ENCODE peak calls at places on chromosomes 4 and X, in five cellular contexts. O is stomach, F is A549, Y is lower lobe of right lung, B is brain microvascular endothelial cell. H is an unnamed sample.

GRCh38 chr4:117773067-117773946 is 261.0 kb upstream of the NDST3 start:
- DNase-seq in O (peak), F (no peak), Y (no peak), B (no peak), H (no peak)

GRCh38 chr4:62057060-62057459 is 856.9 kb downstream of the ADGRL3 start:
- DNase-seq in O (no peak), F (no peak), Y (no peak), B (no peak), H (no peak)

GRCh38 chrX:22950278-22951266 is 49.2 kb upstream of the DDX53 start:
- DNase-seq in O (no peak), F (no peak), Y (no peak), B (peak), H (peak)

GRCh38 chrX:154734101-154734781 is 16.6 kb downstream of the GAB3 start:
- DNase-seq in O (no peak), F (no peak), Y (peak), B (peak), H (no peak)

GRCh38 chr4:85500110-85500867 is 25.3 kb downstream of the ARHGAP24 start:
- DNase-seq in O (no peak), F (no peak), Y (no peak), B (no peak), H (peak)

GRCh38 chr4:75621715-75622114 is 8.6 kb downstream of the CDKL2 start:
- DNase-seq in O (no peak), F (no peak), Y (no peak), B (no peak), H (no peak)

GRCh38 chrX:54427837-54428424 is 12.3 kb upstream of the TSR2 start:
- DNase-seq in O (no peak), F (no peak), Y (no peak), B (no peak), H (no peak)

GRCh38 chr4:8383451-8384160 is 56.9 kb downstream of the ACOX3 start:
- DNase-seq in O (no peak), F (no peak), Y (peak), B (peak), H (no peak)

GRCh38 chrX:149493567-149494562 is 11.2 kb downstream of the IDS start:
- DNase-seq in O (no peak), F (no peak), Y (no peak), B (no peak), H (no peak)

GRCh38 chrX:97238632-97239031 is 354.9 kb downstream of the RPA4 start:
- DNase-seq in O (no peak), F (peak), Y (no peak), B (peak), H (peak)

GRCh38 chr4:71187399-71188196 is 151.2 kb upstream of the SLC4A4 start:
- DNase-seq in O (peak), F (peak), Y (peak), B (no peak), H (no peak)

GRCh38 chr4:61923179-61923578 is 723.1 kb downstream of the ADGRL3 start:
- DNase-seq in O (no peak), F (no peak), Y (no peak), B (no peak), H (peak)

GRCh38 chr4:135418353-135418752 is 1216.8 kb upstream of the PABPC4L start:
- DNase-seq in O (no peak), F (no peak), Y (no peak), B (peak), H (peak)

GRCh38 chrX:17553451-17553850 is 178.5 kb downstream of the NHS start:
- DNase-seq in O (peak), F (no peak), Y (no peak), B (peak), H (peak)

GRCh38 chr4:13875160-13875559 is 247.6 kb upstream of the BOD1L1 start:
- DNase-seq in O (no peak), F (no peak), Y (no peak), B (no peak), H (no peak)

GRCh38 chr4:1871471-1872021 is 353 bp downstream of the NSD2 start:
- DNase-seq in O (no peak), F (no peak), Y (no peak), B (no peak), H (no peak)

GRCh38 chrX:147675819-147676218 is 235.9 kb upstream of the FMR1 start:
- DNase-seq in O (no peak), F (no peak), Y (no peak), B (no peak), H (no peak)

GRCh38 chrX:134172588-134173259 is 64.3 kb upstream of the CCDC160 start:
- DNase-seq in O (peak), F (peak), Y (peak), B (no peak), H (peak)

GRCh38 chr4:183906736-183907651 is 1.9 kb downstream of the STOX2 start:
- DNase-seq in O (no peak), F (no peak), Y (no peak), B (no peak), H (no peak)

GRCh38 chr4:89307446-89308160 is at the start of gene GPRIN3:
- DNase-seq in O (peak), F (no peak), Y (peak), B (peak), H (no peak)

GRCh38 chr4:153045111-153045982 is 109.2 kb downstream of the FHDC1 start:
- DNase-seq in O (no peak), F (no peak), Y (no peak), B (no peak), H (no peak)

GRCh38 chr4:77199701-77200100 is 42.7 kb downstream of the CCNG2 start:
- DNase-seq in O (no peak), F (no peak), Y (no peak), B (no peak), H (no peak)

GRCh38 chr4:109631709-109632108 is 71.5 kb downstream of the CASP6 start:
- DNase-seq in O (no peak), F (peak), Y (no peak), B (no peak), H (no peak)

GRCh38 chr4:95676190-95676589 is 127.4 kb upstream of the UNC5C start:
- DNase-seq in O (no peak), F (no peak), Y (no peak), B (no peak), H (no peak)

GRCh38 chr4:177308125-177308524 is 1.5 kb upstream of the NEIL3 start:
- DNase-seq in O (no peak), F (no peak), Y (no peak), B (peak), H (peak)

GRCh38 chr4:113355550-113356371 is 306.3 kb downstream of the ANK2 start:
- DNase-seq in O (no peak), F (no peak), Y (no peak), B (peak), H (peak)

GRCh38 chr4:22391548-22391947 is 124.3 kb downstream of the ADGRA3 start:
- DNase-seq in O (no peak), F (no peak), Y (no peak), B (no peak), H (no peak)

GRCh38 chrX:17769701-17770269 is 32.5 kb downstream of the SCML1 start:
- DNase-seq in O (no peak), F (no peak), Y (no peak), B (no peak), H (no peak)

GRCh38 chr4:141645611-141646340 is 9.4 kb downstream of the IL15 start:
- DNase-seq in O (no peak), F (no peak), Y (no peak), B (peak), H (no peak)

GRCh38 chr4:151952137-151952536 is 191.3 kb upstream of the GATB start:
- DNase-seq in O (no peak), F (no peak), Y (no peak), B (no peak), H (no peak)
- H3K27ac ChIP-seq in O (no peak), F (no peak), Y (no peak), B (no peak), H (no peak)

GRCh38 chrX:47643926-47644325 is 6.4 kb downstream of the ELK1 start:
- DNase-seq in O (no peak), F (no peak), Y (no peak), B (no peak), H (no peak)
- TF ChIP-seq CTCF in O (peak), F (peak), Y (peak), B (peak), H (no peak)

DNA sequence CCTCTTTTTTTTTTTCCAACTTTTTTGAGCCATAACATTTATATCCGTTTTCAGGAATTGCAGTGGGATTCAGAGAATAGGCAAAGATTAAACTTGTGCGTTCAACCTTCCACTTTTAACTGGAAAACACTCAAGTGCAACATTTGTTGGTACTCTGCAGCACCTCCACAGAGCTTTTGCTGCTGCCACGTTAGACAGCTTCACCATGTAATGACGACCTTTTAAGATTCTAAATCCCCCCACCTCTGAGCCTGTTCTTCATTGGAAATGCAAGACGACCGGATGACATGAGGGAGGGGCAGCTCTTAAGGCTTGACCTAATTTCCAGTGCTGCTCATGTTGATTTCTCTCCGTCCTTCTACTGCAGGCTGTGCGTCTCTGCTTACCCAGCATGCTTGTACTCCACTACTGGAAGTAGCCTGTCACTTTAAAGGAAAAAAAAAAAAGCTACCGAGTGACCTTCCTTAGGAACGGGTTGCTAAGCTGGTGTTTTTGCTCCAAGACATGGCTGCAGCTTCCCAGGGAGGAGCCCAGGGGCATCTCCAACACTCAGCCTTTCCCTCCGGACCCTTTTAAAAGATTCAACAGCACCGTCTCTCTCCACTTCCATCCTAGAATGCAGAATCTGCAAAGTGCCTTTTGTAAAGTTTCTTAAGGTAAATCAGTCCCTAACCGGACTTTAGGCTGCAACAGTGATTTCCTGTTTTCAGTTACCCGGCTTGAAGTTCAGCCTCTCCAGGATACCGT is at the start of gene CC2D2A:
- DNase-seq in O (no peak), F (peak), Y (no peak), B (peak), H (no peak)
- H3K27ac ChIP-seq in O (peak), F (peak), Y (peak), B (peak), H (no peak)

GRCh38 chr4:150961566-150961965 is 53.5 kb downstream of the LRBA start:
- DNase-seq in O (no peak), F (no peak), Y (no peak), B (no peak), H (no peak)

GRCh38 chr4:150964754-150965153 is 50.3 kb downstream of the LRBA start:
- DNase-seq in O (no peak), F (no peak), Y (no peak), B (no peak), H (no peak)

GRCh38 chr4:150960079-150960478 is 55.0 kb downstream of the LRBA start:
- DNase-seq in O (no peak), F (peak), Y (no peak), B (peak), H (no peak)

GRCh38 chr4:150962245-150962644 is 52.8 kb downstream of the LRBA start:
- DNase-seq in O (no peak), F (no peak), Y (no peak), B (no peak), H (no peak)

DNA sequence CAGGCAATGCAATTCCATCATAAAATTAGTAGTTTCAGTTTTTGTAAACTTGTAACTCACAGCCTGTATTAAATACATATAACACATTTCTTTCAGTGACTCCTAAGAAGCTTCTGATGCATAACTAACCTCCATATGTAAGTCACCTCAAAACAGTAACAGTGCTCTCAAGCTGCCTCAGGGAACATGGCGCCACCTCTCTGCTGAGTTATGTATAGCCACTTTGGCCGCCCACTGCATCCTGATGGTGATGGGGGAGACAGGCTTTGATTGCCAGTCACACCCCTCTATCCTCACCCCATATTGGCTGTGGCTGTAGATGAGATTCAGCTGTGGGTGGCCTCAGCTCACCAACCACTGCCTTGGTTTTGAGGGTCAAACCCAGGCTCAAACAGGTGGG is 54.3 kb downstream of the LRBA start:
- DNase-seq in O (peak), F (peak), Y (no peak), B (peak), H (no peak)
- TF ChIP-seq CTCF in O (no peak), F (peak), Y (peak), B (peak), H (peak)

GRCh38 chr4:23827971-23828680 is 61.7 kb downstream of the PPARGC1A start:
- DNase-seq in O (no peak), F (no peak), Y (no peak), B (no peak), H (no peak)
- H3K27ac ChIP-seq in O (no peak), F (no peak), Y (no peak), B (no peak), H (no peak)

GRCh38 chr4:26132858-26133257 is 188.0 kb upstream of the RBPJ start:
- DNase-seq in O (no peak), F (no peak), Y (no peak), B (no peak), H (no peak)
- TF ChIP-seq CTCF in O (no peak), F (no peak), Y (no peak), B (peak), H (no peak)

H was measured in RWPE1.